ENCODE peak calls at places on chromosomes 1 and 21, in nine cellular contexts. P is ELR; F is AG04450; C is central memory CD4-positive, alpha-beta T cell; U is stimulated activated CD4-positive, alpha-beta T cell treated with anti-CD3 and anti-CD28 coated beads, Interleukin-1b, Interleukin-23, amount 100 ng/mL, for 4 hours; X is heart left ventricle; V is GM13976; H is NCI-H1694; R is NCI-H345. J is an unnamed sample.
A peak's percentile ranks its signal among the peaks of the same experiment; 100 is the strongest.

GRCh38 chr1:71413441-71414170 is 332.8 kb upstream of the ZRANB2 start:
- DNase-seq in P (no peak), F (no peak), C (no peak), U (no peak), X (no peak), V (no peak), H (no peak), R (no peak), J (no peak)

GRCh38 chr21:38797470-38797869 is 8.3 kb upstream of the ETS2 start:
- DNase-seq in P (peak; percentile 80), F (no peak), C (no peak), U (no peak), X (no peak), V (no peak), H (no peak), R (no peak), J (no peak)

GRCh38 chr1:218460367-218460766 is 115.2 kb downstream of the TGFB2 start:
- DNase-seq in P (peak; percentile 65), F (no peak), C (no peak), U (no peak), X (peak; percentile 16), V (no peak), H (no peak), R (no peak), J (peak; percentile 10)

GRCh38 chr1:203229471-203230178 is at the start of gene CHIT1:
- DNase-seq in P (peak; percentile 11), F (no peak), C (no peak), U (no peak), X (no peak), V (peak; percentile 14), H (no peak), R (no peak), J (no peak)

GRCh38 chr1:39189592-39190041 is 14.9 kb upstream of the MACF1 start:
- DNase-seq in P (peak; percentile 78), F (no peak), C (no peak), U (no peak), X (no peak), V (no peak), H (no peak), R (no peak), J (no peak)

GRCh38 chr1:185244015-185244747 is 72.9 kb downstream of the IVNS1ABP start:
- DNase-seq in P (peak; percentile 92), F (peak; percentile 48), C (no peak), U (peak; percentile 25), X (no peak), V (no peak), H (no peak), R (no peak), J (no peak)

GRCh38 chr1:23039308-23039826 is 20.1 kb downstream of the KDM1A start:
- DNase-seq in P (no peak), F (no peak), C (no peak), U (no peak), X (no peak), V (no peak), H (no peak), R (no peak), J (no peak)

GRCh38 chr1:10031461-10031860 is 1.3 kb upstream of the UBE4B start:
- DNase-seq in P (peak; percentile 90), F (no peak), C (no peak), U (no peak), X (no peak), V (no peak), H (no peak), R (no peak), J (no peak)

GRCh38 chr1:97780884-97781283 is 139.9 kb downstream of the DPYD start:
- DNase-seq in P (no peak), F (no peak), C (no peak), U (no peak), X (no peak), V (no peak), H (no peak), R (no peak), J (no peak)

GRCh38 chr1:228058981-228059535 is 23.4 kb upstream of the ARF1 start:
- DNase-seq in P (no peak), F (no peak), C (peak; percentile 82), U (peak; percentile 29), X (peak; percentile 24), V (no peak), H (no peak), R (peak; percentile 45), J (no peak)

GRCh38 chr1:184088037-184088436 is 36.5 kb downstream of the TSEN15 start:
- DNase-seq in P (no peak), F (no peak), C (no peak), U (no peak), X (no peak), V (no peak), H (no peak), R (no peak), J (no peak)

GRCh38 chr21:35150562-35151226 is 101.6 kb upstream of the RUNX1 start:
- DNase-seq in P (peak; percentile 76), F (no peak), C (no peak), U (no peak), X (no peak), V (no peak), H (no peak), R (no peak), J (no peak)

GRCh38 chr1:198543670-198544260 is 3.3 kb upstream of the ATP6V1G3 start:
- DNase-seq in P (no peak), F (no peak), C (no peak), U (no peak), X (no peak), V (peak; percentile 16), H (no peak), R (no peak), J (no peak)

J was measured in hypothalamus.